ENCODE peak calls at places on chromosomes 1 and 21, in four cellular contexts. A is activated CD4-positive, alpha-beta T cell treated with anti-CD3 and anti-CD28 coated beads, Interleukin-2, amount 10 ng/mL, durations not matched to agents 7 days and 5 days; H is brain microvascular endothelial cell; S is DMS 273 treated with DMSO at 0.1 percent for 48 hours. Y is an unnamed sample.

GRCh38 chr1:186532481-186532880 is 71.6 kb upstream of the PDC start:
- DNase-seq in A (no peak), H (no peak), S (no peak), Y (no peak)

GRCh38 chr1:231533240-231533639 is 4.8 kb downstream of the TSNAX start:
- DNase-seq in A (no peak), H (no peak), S (no peak), Y (no peak)

GRCh38 chr1:119075614-119076013 is 64.8 kb downstream of the WARS2 start:
- DNase-seq in A (no peak), H (peak; percentile 37), S (no peak), Y (peak; percentile 91)

GRCh38 chr1:172653015-172653709 is 5.7 kb upstream of the FASLG start:
- DNase-seq in A (no peak), H (peak; percentile 48), S (no peak), Y (no peak)

GRCh38 chr1:172429324-172430127 is 9.0 kb downstream of the C1orf105 start:
- DNase-seq in A (peak; percentile 67), H (peak; percentile 61), S (peak; percentile 59), Y (peak; percentile 64)

GRCh38 chr1:19852036-19852435 is 30.2 kb upstream of the OTUD3 start:
- DNase-seq in A (no peak), H (no peak), S (no peak), Y (no peak)

GRCh38 chr1:112054504-112054903 is 65.0 kb upstream of the KCND3 start:
- DNase-seq in A (no peak), H (no peak), S (no peak), Y (no peak)

GRCh38 chr1:235714205-235714897 is 64.8 kb upstream of the GNG4 start:
- DNase-seq in A (no peak), H (no peak), S (peak; percentile 23), Y (no peak)

GRCh38 chr21:18228060-18228739 is 16.4 kb upstream of the CHODL start:
- DNase-seq in A (no peak), H (no peak), S (no peak), Y (no peak)

GRCh38 chr1:212794561-212795014 is 2.9 kb downstream of the TATDN3 start:
- DNase-seq in A (peak; percentile 16), H (no peak), S (no peak), Y (peak; percentile 90)

GRCh38 chr1:173573596-173573995 is 29.3 kb downstream of the SLC9C2 start:
- DNase-seq in A (no peak), H (no peak), S (no peak), Y (no peak)

GRCh38 chr21:35520302-35520701 is 471.2 kb upstream of the RUNX1 start:
- DNase-seq in A (no peak), H (no peak), S (no peak), Y (no peak)

GRCh38 chr1:235935506-235936224 is 69.0 kb upstream of the LYST start:
- DNase-seq in A (no peak), H (no peak), S (no peak), Y (peak; percentile 97)

GRCh38 chr1:186829679-186830587 is 1.2 kb downstream of the PLA2G4A start:
- DNase-seq in A (no peak), H (no peak), S (no peak), Y (no peak)

GRCh38 chr1:223429313-223429731 is 36.1 kb downstream of the CCDC185 start:
- DNase-seq in A (no peak), H (no peak), S (peak; percentile 25), Y (no peak)

GRCh38 chr1:215932558-215932957 is 365.5 kb downstream of the KCTD3 start:
- DNase-seq in A (no peak), H (no peak), S (no peak), Y (no peak)

GRCh38 chr1:162220009-162220539 is 150.6 kb downstream of the NOS1AP start:
- DNase-seq in A (no peak), H (no peak), S (no peak), Y (no peak)

GRCh38 chr1:151157067-151157531 is 650 bp downstream of the TNFAIP8L2 start:
- DNase-seq in A (peak; percentile 83), H (no peak), S (no peak), Y (no peak)